ENCODE peak calls at places on chromosome 7, in seven cellular contexts. U is neural progenitor cell; Z is Peyer's patch; P is right atrium auricular region; F is Panc1; Y is esophagus squamous epithelium; O is CD8-positive, alpha-beta memory T cell. W is an unnamed sample.
A peak's percentile ranks its signal among the peaks of the same experiment; 100 is the strongest.

GRCh38 chr7:133551471-133551870 is 298.6 kb downstream of the EXOC4 start:
- DNase-seq in Y (no peak), O (no peak), Z (no peak), P (no peak), U (no peak), F (no peak), W (no peak)

GRCh38 chr7:1668932-1669485 is 1.1 kb upstream of the ELFN1 start:
- DNase-seq in Z (peak; percentile 31), Y (no peak), O (peak; percentile 41), P (no peak), F (no peak), U (peak; percentile 84), W (no peak)

GRCh38 chr7:67401492-67401891 is 404.9 kb downstream of the TYW1 start:
- DNase-seq in O (no peak), U (no peak), P (no peak), Z (no peak), Y (no peak), F (no peak), W (no peak)

GRCh38 chr7:135035252-135035651 is 48.9 kb downstream of the AGBL3 start:
- DNase-seq in P (no peak), O (no peak), F (no peak), Z (no peak), Y (no peak), U (no peak), W (no peak)

GRCh38 chr7:77425151-77426051 is 9.3 kb upstream of the GSAP start:
- DNase-seq in Z (no peak), U (peak; percentile 77), F (no peak), P (no peak), Y (no peak), O (no peak), W (no peak)

GRCh38 chr7:17530249-17530648 is 231.8 kb downstream of the AHR start:
- DNase-seq in P (no peak), F (no peak), Y (no peak), U (no peak), O (no peak), Z (no peak), W (no peak)

GRCh38 chr7:143055754-143056153 is 3.6 kb downstream of the OR6V1 start:
- DNase-seq in F (no peak), P (no peak), U (no peak), Z (no peak), O (no peak), Y (no peak), W (no peak)

GRCh38 chr7:94907420-94908203 is at the start of gene PPP1R9A:
- DNase-seq in F (no peak), U (peak; percentile 87), Y (no peak), O (no peak), Z (peak; percentile 53), P (no peak), W (peak; percentile 45)

GRCh38 chr7:52911326-52911725 is 124.1 kb upstream of the POM121L12 start:
- DNase-seq in O (no peak), Y (no peak), U (no peak), P (no peak), F (no peak), Z (no peak), W (no peak)

GRCh38 chr7:2982831-2983230 is 60.8 kb downstream of the CARD11 start:
- DNase-seq in Z (peak; percentile 66), F (no peak), O (peak; percentile 79), P (no peak), Y (no peak), U (no peak), W (no peak)

GRCh38 chr7:41238851-41239331 is 464.0 kb downstream of the INHBA start:
- DNase-seq in F (no peak), U (no peak), O (no peak), Y (no peak), Z (no peak), P (no peak), W (no peak)

GRCh38 chr7:100130608-100131453 is 4.1 kb downstream of the MBLAC1 start:
- DNase-seq in P (peak; percentile 70), Z (peak; percentile 93), Y (no peak), O (peak; percentile 85), F (no peak), U (peak; percentile 92), W (peak; percentile 86)

GRCh38 chr7:24572421-24573007 is 738 bp upstream of the PALS2 start:
- DNase-seq in U (no peak), Z (peak; percentile 53), Y (no peak), O (peak; percentile 59), P (peak; percentile 75), F (no peak), W (peak; percentile 51)

GRCh38 chr7:106812027-106812643 is 52.9 kb upstream of the PIK3CG start:
- DNase-seq in Y (no peak), U (no peak), F (no peak), P (no peak), Z (no peak), O (no peak), W (no peak)

GRCh38 chr7:44305564-44306507 is 19.6 kb downstream of the CAMK2B start:
- DNase-seq in Z (no peak), O (peak; percentile 27), Y (no peak), F (no peak), P (no peak), U (no peak), W (no peak)

GRCh38 chr7:133442818-133443217 is 189.9 kb downstream of the EXOC4 start:
- DNase-seq in U (no peak), Z (no peak), P (no peak), Y (no peak), F (no peak), O (no peak), W (no peak)

GRCh38 chr7:40429821-40430220 is 295.0 kb downstream of the SUGCT start:
- DNase-seq in U (no peak), Z (no peak), O (no peak), P (no peak), F (no peak), Y (no peak), W (no peak)

GRCh38 chr7:111595780-111596179 is 33.5 kb upstream of the IMMP2L start:
- DNase-seq in U (no peak), O (no peak), P (no peak), F (no peak), Y (no peak), Z (no peak), W (no peak)

GRCh38 chr7:17506090-17506489 is 207.6 kb downstream of the AHR start:
- DNase-seq in Y (no peak), U (no peak), Z (no peak), P (no peak), O (no peak), F (no peak), W (peak; percentile 78)

GRCh38 chr7:137717045-137717444 is 129.7 kb downstream of the DGKI start:
- DNase-seq in O (no peak), Y (no peak), P (no peak), F (no peak), U (no peak), Z (no peak), W (no peak)

GRCh38 chr7:137716061-137716460 is 130.7 kb downstream of the DGKI start:
- DNase-seq in U (no peak), Y (no peak), O (no peak), Z (no peak), F (no peak), P (no peak), W (no peak)

GRCh38 chr7:137717811-137718271 is 128.9 kb downstream of the DGKI start:
- DNase-seq in U (peak; percentile 75), P (no peak), O (no peak), Y (no peak), Z (no peak), F (no peak), W (no peak)

GRCh38 chr7:137715101-137715500 is 131.7 kb downstream of the DGKI start:
- DNase-seq in U (no peak), Y (no peak), P (no peak), Z (no peak), O (no peak), F (no peak), W (no peak)

GRCh38 chr7:137715546-137715945 is 131.2 kb downstream of the DGKI start:
- DNase-seq in Z (no peak), Y (no peak), P (no peak), F (no peak), U (no peak), O (no peak), W (no peak)
- H3K27ac ChIP-seq in Z (no peak overlapping the region), Y (no peak overlapping the region), P (no peak overlapping the region), F (no peak overlapping the region), U (no peak overlapping the region), O (no peak overlapping the region), W (no peak overlapping the region)

DNA sequence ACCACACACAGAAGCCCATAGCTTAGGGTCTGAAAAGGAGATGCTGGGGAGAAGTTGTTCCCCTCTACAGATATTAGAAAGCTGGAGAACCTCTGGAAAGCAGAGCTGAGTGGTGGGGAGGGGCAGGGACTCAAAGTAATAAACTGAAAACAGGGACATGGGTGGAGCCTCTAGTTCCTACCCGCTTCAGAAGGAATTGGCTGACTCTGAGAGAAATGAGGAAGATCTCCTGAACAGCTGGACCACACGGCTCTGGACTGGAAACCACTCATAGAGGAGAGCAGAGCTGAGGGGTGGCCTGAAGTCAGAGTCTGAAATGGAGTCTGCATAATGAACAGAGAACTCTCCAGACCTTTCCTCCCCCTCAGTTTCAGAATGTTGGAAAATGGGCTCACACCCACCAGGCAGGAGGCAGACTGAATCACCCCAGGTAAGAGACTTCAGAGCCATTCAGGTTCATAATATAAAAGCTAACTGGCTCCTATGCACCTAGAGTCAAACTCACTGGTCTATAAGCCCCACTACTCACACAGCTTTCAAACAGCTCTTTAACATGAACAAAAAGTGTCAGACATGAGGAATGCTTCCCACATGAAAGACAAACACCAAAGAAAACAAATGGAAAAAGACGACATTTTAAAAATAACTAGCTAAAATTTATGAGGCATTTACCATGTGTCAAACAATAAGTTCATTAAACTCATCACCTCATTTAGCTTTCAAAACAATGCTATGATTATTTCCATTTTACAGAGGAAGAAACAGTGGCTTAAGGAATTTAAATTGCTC is 68.1 kb downstream of the RNF216 start:
- DNase-seq in P (no peak), Z (no peak), O (no peak), F (no peak), Y (no peak), U (no peak), W (no peak)
- H3K36me3 ChIP-seq in P (peaks cover 78% of the 10 kb centered on the region), Z (no peaks in the 10 kb centered on the region), O (peaks cover 51% of the 10 kb centered on the region), F (peaks cover 41% of the 10 kb centered on the region), Y (peaks cover 98% of the 10 kb centered on the region), U (peaks cover 3% of the 10 kb centered on the region), W (peaks cover 5% of the 10 kb centered on the region)

DNA sequence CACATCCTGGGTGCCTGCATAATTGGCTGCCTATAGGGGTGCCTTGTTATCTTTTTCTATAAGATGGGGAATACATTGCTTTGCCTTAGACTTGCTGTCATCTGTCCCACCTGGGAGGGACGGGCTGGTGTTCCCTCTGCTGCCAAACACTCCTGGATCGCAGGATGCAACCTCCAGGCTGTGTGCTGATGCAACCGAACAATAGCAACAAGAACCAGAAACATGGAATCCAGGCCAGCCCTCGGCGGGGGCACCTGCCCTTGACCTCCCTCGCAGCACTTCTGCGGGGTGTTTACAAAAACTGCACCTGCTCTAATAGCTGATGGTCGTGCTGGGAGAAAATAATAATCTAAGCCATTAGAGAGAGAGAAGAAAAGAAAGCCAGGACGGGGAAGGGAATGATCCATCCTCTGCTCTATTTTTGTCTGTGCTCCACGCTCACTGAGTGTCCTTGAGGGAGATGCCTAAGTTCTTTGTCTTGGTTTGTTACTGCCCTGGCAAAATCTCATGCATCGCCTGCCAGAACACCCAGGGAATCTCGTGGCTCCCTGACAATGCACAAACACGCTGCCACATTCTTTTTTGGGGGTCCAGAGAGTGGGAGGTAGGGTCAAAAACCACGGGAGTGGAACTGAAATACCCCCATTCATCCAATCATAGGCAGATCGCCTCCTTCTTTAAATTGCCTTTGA is 104.7 kb downstream of the GALNT17 start:
- DNase-seq in Z (no peak), U (no peak), P (no peak), F (no peak), Y (no peak), O (no peak), W (no peak)
- H3K27ac ChIP-seq in Z (no peak overlapping the region), U (no peak overlapping the region), P (no peak overlapping the region), F (no peak overlapping the region), Y (peak overlapping the region; percentile 79), O (no peak overlapping the region), W (no peak overlapping the region)

GRCh38 chr7:208128-208673 is 15.8 kb downstream of the FAM20C start:
- DNase-seq in F (no peak), O (no peak), P (no peak), Y (no peak), U (no peak), Z (no peak), W (no peak)
- H3K36me3 ChIP-seq in F (no peaks in the 10 kb centered on the region), O (no peaks in the 10 kb centered on the region), P (peaks cover 32% of the 10 kb centered on the region), Y (peaks cover 68% of the 10 kb centered on the region), U (no peaks in the 10 kb centered on the region), Z (no peaks in the 10 kb centered on the region), W (no peaks in the 10 kb centered on the region)